ENCODE peak calls at places on chromosomes 7 and 10, in five cellular contexts. O is heart right ventricle, Y is SJSA1, D is neural progenitor cell, G is heart left ventricle. Z is an unnamed sample.

GRCh38 chr10:70145666-70146488 is 623 bp downstream of the TYSND1 start:
- DNase-seq in O (peak), Y (peak), D (peak), G (peak), Z (no peak)

GRCh38 chr10:52314822-52315552 is 906 bp downstream of the DKK1 start:
- DNase-seq in O (no peak), Y (peak), D (peak), G (no peak), Z (no peak)

GRCh38 chr10:6778992-6779701 is 199.1 kb upstream of the PRKCQ start:
- DNase-seq in O (no peak), Y (peak), D (no peak), G (no peak), Z (peak)

GRCh38 chr10:72080042-72081035 is 8.0 kb downstream of the SPOCK2 start:
- DNase-seq in O (no peak), Y (no peak), D (no peak), G (no peak), Z (no peak)

GRCh38 chr7:142811154-142811737 is 40.5 kb downstream of the PRSS2 start:
- DNase-seq in O (no peak), Y (no peak), D (peak), G (no peak), Z (no peak)

GRCh38 chr10:32939296-32940111 is 18.5 kb downstream of the ITGB1 start:
- DNase-seq in O (no peak), Y (no peak), D (no peak), G (no peak), Z (no peak)

GRCh38 chr10:35758086-35758485 is 116.0 kb upstream of the FZD8 start:
- DNase-seq in O (peak), Y (no peak), D (no peak), G (no peak), Z (no peak)

GRCh38 chr10:131816941-131817700 is 83.7 kb upstream of the PPP2R2D start:
- DNase-seq in O (no peak), Y (peak), D (no peak), G (peak), Z (no peak)

GRCh38 chr10:78849115-78849514 is 219.7 kb upstream of the ZMIZ1 start:
- DNase-seq in O (no peak), Y (no peak), D (no peak), G (no peak), Z (no peak)

GRCh38 chr10:78540355-78541076 is 506.9 kb downstream of the RPS24 start:
- DNase-seq in O (no peak), Y (no peak), D (no peak), G (no peak), Z (no peak)

GRCh38 chr10:126262971-126263370 is 125.3 kb downstream of the ADAM12 start:
- DNase-seq in O (no peak), Y (no peak), D (no peak), G (no peak), Z (no peak)

GRCh38 chr10:30365883-30366282 is 16.8 kb upstream of the MTPAP start:
- DNase-seq in O (no peak), Y (no peak), D (no peak), G (no peak), Z (no peak)

GRCh38 chr10:75099952-75100763 is 11.3 kb upstream of the SAMD8 start:
- DNase-seq in O (peak), Y (peak), D (peak), G (peak), Z (no peak)

GRCh38 chr10:125792342-125793063 is 16.9 kb upstream of the MMP21 start:
- DNase-seq in O (no peak), Y (no peak), D (no peak), G (no peak), Z (no peak)

GRCh38 chr10:124354411-124355382 is 64.0 kb downstream of the OAT start:
- DNase-seq in O (peak), Y (no peak), D (peak), G (peak), Z (no peak)

GRCh38 chr7:81743201-81743600 is 26.6 kb downstream of the HGF start:
- DNase-seq in O (no peak), Y (no peak), D (no peak), G (no peak), Z (no peak)
- H3K27ac ChIP-seq in O (no peak), Y (no peak), D (no peak), G (no peak), Z (no peak)

DNA sequence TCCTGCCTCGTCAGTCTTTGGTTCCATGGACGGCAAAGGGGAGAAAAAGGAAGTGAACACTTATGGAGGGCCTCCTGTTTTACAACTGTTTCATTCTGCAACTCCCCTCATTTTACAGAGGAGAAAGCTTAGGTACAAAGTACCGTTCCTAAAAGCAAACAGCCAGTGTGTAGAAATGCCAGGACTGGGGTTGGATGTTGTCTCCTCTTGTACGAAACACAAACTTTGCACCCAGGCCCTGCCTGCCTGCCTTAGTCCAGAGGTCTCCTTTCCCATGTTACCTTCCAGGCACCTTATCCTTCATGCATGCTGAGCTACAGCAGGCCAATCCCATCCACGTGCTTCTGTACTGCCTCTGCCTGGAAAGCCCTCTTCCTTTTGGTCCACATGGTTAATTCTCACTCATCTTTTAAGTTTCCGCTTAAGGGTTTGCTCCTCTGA is 86.0 kb downstream of the ICA1 start:
- DNase-seq in O (no peak), Y (no peak), D (no peak), G (no peak), Z (no peak)
- H3K27ac ChIP-seq in O (no peak), Y (no peak), D (no peak), G (no peak), Z (no peak)

GRCh38 chr10:3659518-3659917 is 125.5 kb downstream of the KLF6 start:
- DNase-seq in O (no peak), Y (no peak), D (no peak), G (no peak), Z (no peak)
- H3K27ac ChIP-seq in O (no peak), Y (no peak), D (no peak), G (no peak), Z (no peak)

DNA sequence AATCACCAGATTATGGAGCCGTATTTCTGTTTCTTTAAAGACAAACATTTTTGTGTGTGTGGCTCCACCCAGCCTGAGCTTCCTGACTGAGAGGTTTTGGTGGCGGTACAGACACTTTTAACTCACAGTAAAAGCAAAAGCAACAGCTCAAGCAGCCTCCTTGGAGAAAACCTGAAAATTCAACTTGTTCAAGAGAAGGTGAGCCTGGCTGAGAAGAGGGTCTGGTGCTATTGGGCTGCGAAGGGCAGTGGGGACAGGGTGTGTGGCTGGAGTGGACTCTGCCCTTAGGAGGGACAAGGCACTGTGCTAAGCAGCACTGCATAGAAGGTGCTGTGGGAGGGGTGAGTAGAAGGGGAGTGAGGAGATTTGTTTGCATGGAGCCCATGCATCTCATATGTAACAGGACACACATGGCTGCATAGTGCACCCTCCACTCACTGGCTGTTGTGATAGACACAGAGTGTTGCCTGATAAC is at the start of gene GIMAP7:
- DNase-seq in O (no peak), Y (no peak), D (no peak), G (no peak), Z (no peak)
- H3K27ac ChIP-seq in O (peak), Y (no peak), D (no peak), G (peak), Z (no peak)

GRCh38 chr10:48801026-48801425 is 116.4 kb downstream of the WDFY4 start:
- DNase-seq in O (no peak), Y (no peak), D (no peak), G (no peak), Z (peak)
- H3K27ac ChIP-seq in O (peak), Y (peak), D (no peak), G (peak), Z (peak)

GRCh38 chr10:129031233-129032150 is 435.5 kb upstream of the MGMT start:
- DNase-seq in O (peak), Y (no peak), D (peak), G (peak), Z (no peak)

GRCh38 chr10:129025774-129026173 is 441.3 kb upstream of the MGMT start:
- DNase-seq in O (no peak), Y (no peak), D (no peak), G (no peak), Z (no peak)

GRCh38 chr10:129032626-129033353 is 434.3 kb upstream of the MGMT start:
- DNase-seq in O (no peak), Y (no peak), D (no peak), G (no peak), Z (no peak)

GRCh38 chr10:129033354-129033729 is 433.7 kb upstream of the MGMT start:
- DNase-seq in O (no peak), Y (no peak), D (no peak), G (no peak), Z (no peak)

GRCh38 chr10:129028425-129028824 is 438.6 kb upstream of the MGMT start:
- DNase-seq in O (no peak), Y (no peak), D (no peak), G (no peak), Z (no peak)
- H3K27ac ChIP-seq in O (no peak), Y (no peak), D (no peak), G (no peak), Z (no peak)

DNA sequence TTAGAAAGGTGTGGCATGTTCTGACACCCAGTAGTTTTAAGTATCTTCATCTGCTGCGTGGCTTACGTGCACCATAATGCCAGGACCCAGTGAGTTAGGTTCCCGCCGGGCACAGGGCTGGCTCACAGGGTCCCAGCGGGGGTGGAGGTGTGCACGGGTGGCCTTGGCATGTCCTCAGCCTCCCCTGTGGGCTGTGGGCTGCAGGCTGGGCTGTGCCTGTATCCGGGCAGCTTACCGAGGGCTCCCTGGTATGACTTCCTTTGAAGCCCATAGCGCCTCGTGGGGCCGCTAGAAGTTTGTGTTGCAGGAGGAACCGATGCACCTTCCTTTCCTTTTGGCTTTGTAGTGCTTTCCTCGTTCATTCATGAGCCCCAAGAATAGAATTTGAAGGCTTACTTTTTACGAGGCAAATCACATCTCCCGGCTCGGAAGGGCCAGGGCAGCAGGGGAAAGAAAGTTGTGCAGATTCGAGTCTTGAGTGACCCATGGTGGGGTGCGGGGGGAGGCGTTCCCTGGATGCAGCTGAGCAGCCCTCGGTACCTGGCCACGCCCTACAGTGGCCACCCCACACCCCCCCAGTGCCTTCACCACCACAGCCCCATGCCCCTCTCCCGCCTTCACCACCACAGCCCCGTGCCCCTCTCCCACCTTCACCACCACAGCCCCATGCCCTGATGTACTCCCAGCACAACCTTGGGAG is 113.2 kb downstream of the WDR37 start:
- DNase-seq in O (no peak), Y (no peak), D (no peak), G (peak), Z (no peak)
- H3K27ac ChIP-seq in O (no peak), Y (no peak), D (no peak), G (no peak), Z (no peak)

DNA sequence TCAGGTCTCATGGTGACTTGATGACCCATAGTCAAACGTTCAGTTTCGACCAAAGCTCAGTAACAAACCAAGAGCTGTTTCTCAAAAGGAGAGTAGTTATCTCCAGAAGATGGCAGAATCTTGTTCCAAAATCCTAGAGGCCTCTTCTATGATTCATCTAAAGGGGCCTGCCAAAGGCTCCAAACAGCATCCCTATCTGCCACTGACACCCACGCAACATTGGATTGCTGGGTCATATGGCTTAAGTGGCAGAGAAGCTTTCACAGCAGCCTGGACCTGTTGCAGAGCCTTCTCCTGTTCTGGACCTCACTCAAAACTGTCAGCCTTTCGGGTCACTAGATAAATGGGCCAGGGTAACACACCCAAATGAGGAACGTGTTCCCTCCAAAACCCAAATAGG is 54.0 kb upstream of the LRRC18 start:
- DNase-seq in O (no peak), Y (no peak), D (no peak), G (no peak), Z (no peak)
- H3K27ac ChIP-seq in O (no peak), Y (no peak), D (no peak), G (no peak), Z (no peak)